ENCODE peak calls at places on chromosomes 12 and 14, in four cellular contexts. X, R, Z and Y are unnamed samples.

GRCh38 chr12:113766133-113766879 is 199.8 kb downstream of the RBM19 start:
- DNase-seq in R (no peak), X (peak; percentile 87), Z (no peak), Y (no peak)

GRCh38 chr12:42809226-42809625 is 219.7 kb upstream of the PRICKLE1 start:
- DNase-seq in Z (no peak), R (no peak), X (no peak), Y (no peak)

GRCh38 chr12:42090899-42091298 is 53.8 kb downstream of the GXYLT1 start:
- DNase-seq in Z (no peak), R (no peak), X (no peak), Y (no peak)

GRCh38 chr14:104989236-104989950 is 3.8 kb downstream of the CLBA1 start:
- DNase-seq in Z (no peak), X (no peak), R (no peak), Y (no peak)

GRCh38 chr12:12724421-12725085 is 7.4 kb downstream of the CDKN1B start:
- DNase-seq in R (no peak), X (no peak), Z (peak; percentile 34), Y (no peak)

GRCh38 chr12:89453121-89453520 is 71.5 kb downstream of the GALNT4 start:
- DNase-seq in X (no peak), R (no peak), Z (no peak), Y (no peak)

GRCh38 chr14:104700747-104701215 is 11.4 kb downstream of the INF2 start:
- DNase-seq in Z (peak; percentile 60), R (no peak), X (no peak), Y (no peak)

GRCh38 chr12:1880876-1881275 is 37.6 kb downstream of the CACNA2D4 start:
- DNase-seq in X (no peak), R (no peak), Z (no peak), Y (no peak)

GRCh38 chr12:132133952-132134652 is 10.0 kb downstream of the DDX51 start:
- DNase-seq in Z (no peak), X (no peak), R (no peak), Y (no peak)

GRCh38 chr12:79998554-79998953 is 63.7 kb upstream of the PPP1R12A start:
- DNase-seq in X (no peak), R (no peak), Z (no peak), Y (no peak)

GRCh38 chr12:99911076-99911475 is 73.7 kb downstream of the ANKS1B start:
- DNase-seq in X (peak; percentile 5), Z (no peak), R (no peak), Y (no peak)

GRCh38 chr12:6229224-6229748 is 29.1 kb downstream of the CD9 start:
- DNase-seq in R (no peak), X (no peak), Z (no peak), Y (no peak)

GRCh38 chr14:102442241-102443211 is 67.0 kb downstream of the ANKRD9 start:
- DNase-seq in Z (no peak), X (peak; percentile 85), R (no peak), Y (no peak)

GRCh38 chr12:101414533-101415119 is 7.1 kb upstream of the ARL1 start:
- DNase-seq in X (peak; percentile 58), Z (peak; percentile 37), R (peak; percentile 13), Y (no peak)

GRCh38 chr14:89956294-89957009 is 725 bp downstream of the TDP1 start:
- DNase-seq in X (peak; percentile 46), R (peak; percentile 48), Z (no peak), Y (no peak)

GRCh38 chr12:6116481-6117021 is 7.9 kb downstream of the VWF start:
- DNase-seq in R (no peak), Z (no peak), X (peak; percentile 28), Y (no peak)

GRCh38 chr14:77303417-77304156 is 17.1 kb downstream of the POMT2 start:
- DNase-seq in X (peak; percentile 89), R (no peak), Z (peak; percentile 28), Y (no peak)

GRCh38 chr12:92208613-92209121 is 63.0 kb upstream of the BTG1 start:
- DNase-seq in R (peak; percentile 71), X (no peak), Z (no peak), Y (no peak)

GRCh38 chr14:35046751-35047536 is 872 bp downstream of the FAM177A1 start:
- DNase-seq in R (no peak), X (peak; percentile 38), Z (no peak), Y (no peak)

GRCh38 chr12:34290191-34290995 is 268.1 kb downstream of the ALG10 start:
- DNase-seq in X (no peak), R (no peak), Z (no peak), Y (no peak)

GRCh38 chr12:123937707-123938600 is 34.7 kb downstream of the CCDC92 start:
- DNase-seq in X (no peak), R (no peak), Z (no peak), Y (no peak)

GRCh38 chr12:69578283-69578682 is 7.0 kb upstream of the CCT2 start:
- DNase-seq in X (no peak), Z (no peak), R (no peak), Y (no peak)

DNA sequence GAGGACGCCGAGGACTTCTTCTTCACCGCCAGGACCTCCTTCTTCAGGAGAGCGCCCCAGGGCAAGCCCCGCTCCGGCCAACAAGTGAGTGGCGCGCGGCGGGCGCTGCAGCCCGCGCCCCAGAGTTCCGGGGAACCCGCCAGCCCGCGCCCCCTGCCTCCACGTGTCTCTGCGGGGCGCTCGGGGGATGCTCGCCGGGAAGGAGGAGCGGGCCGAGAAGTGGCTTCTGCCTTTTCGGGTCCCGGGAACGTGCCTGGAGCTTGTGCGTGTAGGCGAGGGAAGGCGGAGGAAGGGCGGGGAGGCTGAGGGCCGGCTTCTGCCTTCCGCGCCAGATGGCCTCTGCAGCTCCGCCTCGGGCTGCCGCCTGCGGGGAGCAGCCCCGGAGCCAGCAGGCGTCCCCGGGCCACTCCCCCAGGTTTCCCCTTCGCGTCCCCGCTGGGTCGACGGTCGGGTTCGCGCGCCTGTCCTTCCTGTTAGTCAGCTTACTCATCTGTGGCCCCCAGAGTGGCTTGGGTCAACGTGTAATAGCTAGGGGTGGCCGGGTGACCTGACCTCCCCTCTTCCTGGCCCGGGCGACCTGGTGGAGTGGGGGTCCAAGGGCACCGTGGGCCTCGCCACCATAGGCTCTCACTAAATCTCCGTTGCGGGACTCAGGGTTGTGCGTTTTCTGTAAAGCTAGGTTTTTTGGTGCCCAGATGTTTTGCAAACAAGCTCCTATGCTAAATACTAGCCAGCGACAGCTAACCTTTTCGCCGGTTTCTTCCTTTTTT is 550 bp downstream of the RASSF3 start:
- DNase-seq in R (no peak), Z (peak; percentile 76), X (peak; percentile 44), Y (no peak)
- TF ChIP-seq BRCA1 in R (no peak), Z (no peak), X (no peak), Y (no peak)

GRCh38 chr14:72777636-72778035 is 116.3 kb downstream of the DPF3 start:
- DNase-seq in R (no peak), Z (no peak), X (no peak), Y (no peak)
- TF ChIP-seq BRCA1 in R (no peak), Z (no peak), X (no peak), Y (no peak)

DNA sequence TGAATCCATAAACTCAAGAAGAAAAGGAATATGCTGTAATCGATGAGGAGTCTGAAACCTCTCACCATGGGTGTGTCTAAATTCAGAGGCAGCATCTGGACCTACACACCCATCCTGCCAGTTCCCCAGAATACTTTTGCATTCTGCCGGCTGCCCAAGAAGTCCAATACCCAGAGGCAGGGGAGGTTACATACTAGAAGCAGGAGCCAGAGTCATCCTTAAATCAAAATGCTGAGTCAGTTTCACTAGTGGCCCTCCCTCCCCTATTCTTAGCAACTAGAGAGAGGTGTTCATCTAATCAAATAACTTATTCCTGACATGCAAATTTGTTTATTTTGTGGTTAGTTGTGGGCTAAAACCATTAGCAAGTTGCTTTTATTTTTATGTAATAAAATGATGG is 8.0 kb downstream of the BHLHE41 start:
- DNase-seq in R (no peak), Z (peak; percentile 24), X (no peak), Y (no peak)
- TF ChIP-seq BRCA1 in R (no peak), Z (no peak), X (no peak), Y (no peak)

DNA sequence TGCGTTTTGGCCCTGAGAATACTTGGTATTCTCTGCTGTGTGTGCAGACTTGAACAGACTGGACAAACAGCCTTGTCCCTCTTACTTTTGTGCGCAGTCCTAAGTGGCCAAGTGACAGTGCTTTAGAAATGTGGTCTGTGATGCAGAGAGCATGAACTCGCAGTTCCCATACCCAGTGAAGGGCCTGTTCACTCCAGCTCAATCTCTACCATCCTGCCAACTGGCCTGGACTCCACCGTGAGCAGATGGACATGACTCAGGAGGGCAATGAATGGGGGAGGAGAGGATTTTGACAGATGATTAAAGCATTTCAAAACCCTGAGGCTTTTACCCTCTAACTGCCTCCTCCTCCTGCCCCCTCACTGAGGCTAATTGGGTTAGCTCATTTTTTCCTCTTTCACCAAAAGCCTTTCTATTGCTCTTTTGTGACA is 62.5 kb upstream of the PYGL start:
- DNase-seq in Z (no peak), R (no peak), X (no peak), Y (no peak)
- TF ChIP-seq BRCA1 in Z (no peak), R (no peak), X (no peak), Y (no peak)